ENCODE peak calls at places on chromosomes 12 and 14, in nine cellular contexts. I is transverse colon, L is body of pancreas, O is adrenal gland, Q is esophagus squamous epithelium, S is ovary, K is endothelial cell of umbilical vein, D is HCT116, Y is stomach. Z is an unnamed sample.

GRCh38 chr12:81683881-81684280 is 75.3 kb downstream of the PPFIA2 start:
- DNase-seq in I (no peak), L (no peak), O (no peak), Q (no peak), S (no peak), K (no peak), D (no peak), Y (no peak), Z (no peak)

GRCh38 chr14:100537701-100538565 is 49.3 kb downstream of the BEGAIN start:
- DNase-seq in I (peak; percentile 7), L (peak; percentile 13), O (peak; percentile 47), Q (no peak), S (peak; percentile 23), K (no peak), D (no peak), Y (no peak), Z (no peak)

GRCh38 chr12:54935235-54935951 is 49.2 kb downstream of the TESPA1 start:
- DNase-seq in I (no peak), L (no peak), O (no peak), Q (no peak), S (no peak), K (peak; percentile 67), D (peak; percentile 77), Y (no peak), Z (peak; percentile 77)

GRCh38 chr14:89445252-89445973 is 28.4 kb upstream of the FOXN3 start:
- DNase-seq in I (no peak), L (no peak), O (no peak), Q (no peak), S (no peak), K (no peak), D (no peak), Y (no peak), Z (peak; percentile 73)

GRCh38 chr14:32205984-32206383 is 2.9 kb upstream of the RNU6-8 start:
- DNase-seq in I (peak; percentile 18), L (no peak), O (no peak), Q (no peak), S (no peak), K (no peak), D (no peak), Y (no peak), Z (peak; percentile 2)

GRCh38 chr12:119678459-119678858 is 10.5 kb downstream of the PRKAB1 start:
- DNase-seq in I (no peak), L (no peak), O (peak; percentile 9), Q (no peak), S (no peak), K (no peak), D (no peak), Y (no peak), Z (no peak)

GRCh38 chr14:104724407-104724980 is 465 bp downstream of the ADSS1 start:
- DNase-seq in I (peak; percentile 38), L (peak; percentile 50), O (peak; percentile 72), Q (no peak), S (peak; percentile 54), K (peak; percentile 28), D (no peak), Y (peak; percentile 53), Z (no peak)

GRCh38 chr12:107092669-107093546 is 441 bp downstream of the CRY1 start:
- DNase-seq in I (peak; percentile 47), L (peak; percentile 57), O (peak; percentile 73), Q (peak; percentile 48), S (no peak), K (peak; percentile 75), D (no peak), Y (peak; percentile 44), Z (peak; percentile 72)

GRCh38 chr12:31001581-31002360 is 71.9 kb upstream of the DDX11 start:
- DNase-seq in I (no peak), L (no peak), O (no peak), Q (no peak), S (no peak), K (no peak), D (no peak), Y (no peak), Z (no peak)

GRCh38 chr12:30110970-30111586 is 327.3 kb upstream of the TMTC1 start:
- DNase-seq in I (no peak), L (no peak), O (no peak), Q (no peak), S (no peak), K (peak; percentile 93), D (no peak), Y (no peak), Z (no peak)

GRCh38 chr12:128690641-128691040 is 133.1 kb downstream of the SLC15A4 start:
- DNase-seq in I (no peak), L (no peak), O (no peak), Q (no peak), S (no peak), K (no peak), D (no peak), Y (no peak), Z (no peak)

GRCh38 chr12:132275110-132275531 is 54.3 kb downstream of the GALNT9 start:
- DNase-seq in I (peak; percentile 43), L (no peak), O (no peak), Q (no peak), S (no peak), K (peak; percentile 31), D (peak; percentile 82), Y (peak; percentile 28), Z (peak; percentile 40)

GRCh38 chr14:105398726-105399440 is 545 bp downstream of the TEX22 start:
- DNase-seq in I (no peak), L (no peak), O (no peak), Q (no peak), S (no peak), K (peak; percentile 71), D (no peak), Y (no peak), Z (peak; percentile 87)

GRCh38 chr14:70052990-70053389 is 135.8 kb downstream of the SLC8A3 start:
- DNase-seq in I (no peak), L (peak; percentile 27), O (no peak), Q (no peak), S (no peak), K (peak; percentile 22), D (no peak), Y (no peak), Z (peak; percentile 32)

GRCh38 chr14:45743884-45744283 is 490.9 kb upstream of the MIS18BP1 start:
- DNase-seq in I (no peak), L (no peak), O (peak; percentile 72), Q (no peak), S (no peak), K (no peak), D (peak; percentile 22), Y (no peak), Z (peak; percentile 24)

DNA sequence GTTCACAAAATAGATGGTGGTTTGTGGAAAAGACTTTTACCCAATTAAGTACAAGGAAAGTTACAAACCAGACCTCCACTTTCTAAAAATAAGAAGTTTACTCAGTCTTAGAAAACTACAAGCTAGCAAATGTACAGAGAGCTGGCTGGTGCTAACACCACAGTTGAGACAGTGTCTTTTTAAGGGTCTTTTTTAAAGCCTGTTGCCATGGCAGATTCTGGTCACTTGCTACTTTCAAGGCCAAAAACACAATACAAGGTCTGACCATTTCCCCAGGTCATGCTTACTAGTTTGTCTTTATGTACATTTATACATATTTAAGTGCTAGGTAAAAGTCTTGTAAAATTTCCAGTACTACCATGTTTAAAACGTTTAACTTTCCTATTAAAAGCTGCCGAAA is 2.4 kb downstream of the BTG1 start:
- DNase-seq in I (no peak), L (no peak), O (no peak), Q (no peak), S (no peak), K (peak; percentile 28), D (no peak), Y (no peak), Z (no peak)
- TF ChIP-seq POLR2A in I (no peak), L (no peak), O (no peak), Q (no peak), S (no peak), K (no peak), D (no peak), Y (no peak), Z (no peak)

DNA sequence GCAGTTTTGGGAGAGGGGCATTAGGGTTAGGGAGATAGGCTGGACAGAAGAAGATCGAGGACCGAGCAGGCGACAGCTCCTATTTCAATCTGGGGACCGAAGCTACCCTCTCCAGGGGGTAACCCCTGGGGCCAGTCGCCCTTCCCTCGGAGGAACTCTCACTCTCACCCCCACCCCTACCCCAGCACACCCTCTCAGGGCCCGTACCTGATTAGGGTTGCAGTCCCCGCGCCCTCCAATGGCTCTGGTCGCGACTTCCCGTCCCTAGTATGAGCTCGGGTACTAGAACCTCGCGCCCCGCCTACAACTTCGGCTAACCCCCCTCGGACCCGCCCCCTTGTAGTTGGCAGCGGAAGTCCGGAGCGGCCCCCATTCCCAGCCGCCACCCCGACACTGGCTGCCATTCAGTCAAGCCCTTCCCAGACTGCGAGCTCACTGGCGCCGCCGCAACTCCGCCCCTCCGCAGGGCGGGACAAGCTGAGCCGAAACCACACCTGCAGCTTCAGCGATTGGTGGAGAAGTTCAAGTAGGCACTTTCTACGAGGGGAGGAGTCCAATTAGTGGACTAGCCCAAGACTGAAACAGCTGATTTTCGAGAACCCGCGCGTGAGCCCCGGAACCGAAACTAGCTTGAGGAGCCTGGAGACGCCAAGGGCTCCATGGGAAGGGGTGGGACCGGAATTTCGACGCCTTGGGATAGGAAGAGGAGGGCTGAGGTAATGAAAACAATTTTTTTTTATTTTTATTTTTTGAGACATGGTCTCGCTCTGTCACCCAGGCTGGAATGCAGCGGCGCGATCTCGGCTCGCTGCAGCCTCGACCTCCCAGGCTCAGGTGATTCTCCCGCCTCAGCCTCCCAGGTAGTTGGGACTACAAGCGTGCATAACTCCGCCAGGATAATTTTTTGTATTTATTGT is at the start of gene STAT2:
- DNase-seq in I (peak; percentile 99), L (peak; percentile 98), O (peak; percentile 100), Q (peak; percentile 97), S (peak; percentile 98), K (peak; percentile 100), D (peak; percentile 100), Y (peak; percentile 99), Z (peak; percentile 100)
- TF ChIP-seq POLR2A in I (peak; percentile 89), L (peak; percentile 59), O (peak; percentile 87), Q (peak; percentile 12), S (peak; percentile 33), K (peak; percentile 80), D (peak; percentile 50), Y (peak; percentile 58), Z (peak; percentile 84)

GRCh38 chr14:75578786-75579781 is 664 bp downstream of the FLVCR2 start:
- DNase-seq in I (peak; percentile 80), L (peak; percentile 21), O (peak; percentile 80), Q (no peak), S (peak; percentile 38), K (peak; percentile 61), D (no peak), Y (no peak), Z (no peak)
- TF ChIP-seq POLR2A in I (peak; percentile 90), L (no peak), O (no peak), Q (no peak), S (no peak), K (no peak), D (no peak), Y (no peak), Z (no peak)

DNA sequence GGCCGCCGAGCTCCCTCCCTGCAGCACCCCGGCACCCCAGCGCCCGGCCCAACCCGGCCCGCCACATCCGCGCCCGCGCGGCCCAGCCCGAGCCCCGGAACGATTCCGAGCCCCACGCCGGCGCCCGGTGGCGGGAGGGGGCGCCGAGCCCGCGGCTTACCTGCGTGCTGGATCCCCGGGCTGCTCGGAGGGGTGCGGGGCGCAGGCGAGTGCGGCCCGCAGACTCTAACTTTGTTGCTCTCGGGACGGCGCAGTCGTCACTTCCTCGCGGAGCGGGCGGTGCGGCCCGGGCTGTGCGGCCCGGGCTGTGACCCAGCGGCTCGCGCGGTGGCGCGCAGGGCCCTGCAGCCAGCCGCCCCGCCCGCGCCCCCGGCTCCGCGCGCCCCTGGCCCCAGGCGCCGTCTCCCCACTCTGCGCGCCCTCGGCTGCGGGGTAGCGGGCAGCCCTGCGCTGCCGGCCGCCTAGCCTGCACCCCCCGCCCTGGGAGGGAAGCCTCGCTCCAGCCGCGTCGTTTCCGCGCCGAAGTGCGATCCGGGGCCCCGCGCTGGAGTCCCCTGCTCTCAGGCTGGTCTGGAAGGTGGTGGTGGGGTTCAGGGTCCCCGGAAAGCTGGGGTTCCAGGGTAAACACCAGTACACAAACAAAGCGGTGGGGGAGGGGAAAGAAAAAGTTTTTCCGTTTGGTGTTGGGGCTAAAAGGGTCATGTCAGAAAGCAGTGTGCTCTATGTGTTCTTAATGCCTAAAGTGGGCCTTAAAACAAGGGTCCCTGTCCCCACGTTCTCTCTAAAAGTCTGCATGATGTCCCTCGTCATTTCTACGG is 64.5 kb upstream of the PTGR2 start:
- DNase-seq in I (peak; percentile 76), L (peak; percentile 71), O (peak; percentile 73), Q (no peak), S (peak; percentile 77), K (peak; percentile 37), D (no peak), Y (peak; percentile 75), Z (peak; percentile 73)
- TF ChIP-seq POLR2A in I (peak; percentile 55), L (peak; percentile 64), O (peak; percentile 89), Q (no peak), S (peak; percentile 42), K (no peak), D (no peak), Y (no peak), Z (peak; percentile 72)